ENCODE peak calls at places on chromosomes 6 and 20, in seven cellular contexts. F, P, O, D, U, T and Q are unnamed samples.
A peak's percentile ranks its signal among the peaks of the same experiment; 100 is the strongest.

GRCh38 chr20:6506906-6507305 is 260.6 kb upstream of the BMP2 start:
- DNase-seq in T (no peak), D (no peak), O (no peak), F (no peak), U (no peak), P (no peak), Q (no peak)

GRCh38 chr6:53647437-53648094 is 18.0 kb downstream of the KLHL31 start:
- DNase-seq in O (no peak), D (peak; percentile 67), F (no peak), P (no peak), T (no peak), U (no peak), Q (peak; percentile 65)

GRCh38 chr6:110188791-110189190 is 8.6 kb downstream of the CDC40 start:
- DNase-seq in D (no peak), F (no peak), U (no peak), T (no peak), P (no peak), O (no peak), Q (no peak)

GRCh38 chr20:43511879-43512278 is 4.4 kb downstream of the L3MBTL1 start:
- DNase-seq in T (no peak), U (no peak), D (no peak), O (no peak), F (no peak), P (no peak), Q (no peak)

GRCh38 chr6:33762713-33763112 is 16.0 kb upstream of the IP6K3 start:
- DNase-seq in D (no peak), P (no peak), U (no peak), T (no peak), F (no peak), O (no peak), Q (no peak)

GRCh38 chr6:34793877-34794276 is 2.0 kb downstream of the BLTP3A start:
- DNase-seq in O (no peak), U (no peak), D (no peak), P (no peak), T (no peak), F (no peak), Q (no peak)

GRCh38 chr6:19536838-19537237 is 300.3 kb upstream of the ID4 start:
- DNase-seq in O (no peak), F (no peak), U (no peak), D (no peak), T (no peak), P (no peak), Q (no peak)

GRCh38 chr6:74368746-74369145 is 672.7 kb downstream of the CD109 start:
- DNase-seq in U (no peak), F (no peak), D (no peak), O (no peak), P (no peak), T (no peak), Q (no peak)

GRCh38 chr20:36607586-36608387 is 2.2 kb downstream of the RAB5IF start:
- DNase-seq in D (no peak), P (no peak), O (no peak), F (no peak), U (no peak), T (no peak), Q (no peak)

GRCh38 chr20:39893013-39893685 is 795.9 kb downstream of the MAFB start:
- DNase-seq in U (peak; percentile 88), D (no peak), T (no peak), F (no peak), P (no peak), O (no peak), Q (no peak)

GRCh38 chr6:13131935-13132661 is 196.2 kb downstream of the TBC1D7 start:
- DNase-seq in F (no peak), O (no peak), P (no peak), D (no peak), T (no peak), U (no peak), Q (no peak)

GRCh38 chr6:21381336-21381963 is 212.1 kb upstream of the SOX4 start:
- DNase-seq in O (no peak), D (no peak), P (no peak), U (no peak), F (no peak), T (peak; percentile 43), Q (no peak)

GRCh38 chr6:144216668-144217218 is 66.4 kb downstream of the STX11 start:
- DNase-seq in O (no peak), D (no peak), U (no peak), P (no peak), F (no peak), T (no peak), Q (no peak)

GRCh38 chr20:2292711-2293110 is 3.1 kb upstream of the TGM3 start:
- DNase-seq in O (no peak), T (peak; percentile 49), P (no peak), D (no peak), U (no peak), F (no peak), Q (no peak)

GRCh38 chr20:62723351-62723750 is 14.7 kb downstream of the NTSR1 start:
- DNase-seq in U (peak; percentile 80), F (no peak), O (no peak), P (no peak), T (no peak), D (no peak), Q (no peak)

GRCh38 chr6:166567107-166567506 is 19.4 kb downstream of the RAMACL start:
- DNase-seq in F (no peak), O (no peak), U (peak; percentile 73), P (no peak), D (no peak), T (no peak), Q (no peak)

GRCh38 chr6:12081776-12082175 is 69.7 kb downstream of the HIVEP1 start:
- DNase-seq in U (no peak), F (no peak), P (no peak), D (no peak), T (no peak), O (no peak), Q (no peak)

GRCh38 chr6:150030611-150031010 is 5.3 kb upstream of the RAET1L start:
- DNase-seq in U (no peak), P (no peak), F (no peak), T (no peak), O (no peak), D (no peak), Q (no peak)

GRCh38 chr6:150029749-150030148 is 4.4 kb upstream of the RAET1L start:
- DNase-seq in P (no peak), O (no peak), D (no peak), F (no peak), U (no peak), T (no peak), Q (no peak)

GRCh38 chr6:150027806-150028565 is 2.7 kb upstream of the RAET1L start:
- DNase-seq in F (no peak), T (no peak), D (no peak), O (no peak), P (no peak), U (no peak), Q (no peak)

GRCh38 chr6:150028799-150029198 is 3.5 kb upstream of the RAET1L start:
- DNase-seq in O (no peak), P (no peak), U (no peak), T (no peak), F (no peak), D (no peak), Q (no peak)

GRCh38 chr6:150029276-150029675 is 3.9 kb upstream of the RAET1L start:
- DNase-seq in D (no peak), O (no peak), U (no peak), P (no peak), F (no peak), T (no peak), Q (no peak)
- H3K27me3 ChIP-seq in D (peaks cover 15% of the 10 kb centered on the region), O (no peaks in the 10 kb centered on the region), U (peaks cover 43% of the 10 kb centered on the region), P (peaks cover 8% of the 10 kb centered on the region), F (no peaks in the 10 kb centered on the region), T (no peaks in the 10 kb centered on the region), Q (no peaks in the 10 kb centered on the region)

DNA sequence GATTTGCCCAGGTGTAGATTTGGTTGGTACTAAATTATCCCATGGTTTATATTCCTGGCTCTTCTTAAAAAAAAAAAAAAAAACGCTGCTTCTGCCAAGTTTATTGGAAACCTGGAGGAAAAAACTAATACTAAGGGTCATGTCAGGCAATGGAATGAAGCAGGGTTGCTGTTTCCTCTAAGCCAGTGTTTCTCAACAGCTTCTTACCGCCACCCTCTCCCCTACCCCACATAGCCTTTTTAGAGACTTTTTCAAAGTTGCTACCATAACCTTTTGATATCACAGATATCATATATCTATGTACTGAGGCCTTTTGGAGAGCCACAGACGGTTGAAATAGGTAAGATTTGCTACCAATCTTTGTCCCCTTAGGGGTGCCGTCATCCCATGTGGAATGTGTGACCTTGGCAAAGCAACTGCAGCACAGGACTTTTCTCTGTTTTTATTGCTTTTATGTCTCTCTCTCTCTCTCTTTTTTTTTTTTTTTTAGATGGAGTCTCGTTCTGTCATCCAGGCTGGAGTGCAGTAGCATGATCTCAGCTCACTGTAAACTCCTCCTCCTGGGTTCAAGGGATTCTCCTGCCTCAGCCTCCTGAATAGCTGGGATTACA is 35.0 kb downstream of the SYTL3 start:
- DNase-seq in P (no peak), T (peak; percentile 19), O (no peak), D (no peak), F (no peak), U (no peak), Q (peak; percentile 36)
- H3K4me3 ChIP-seq in P (no peak overlapping the region), T (no peak overlapping the region), O (no peak overlapping the region), D (no peak overlapping the region), F (no peak overlapping the region), U (no peak overlapping the region), Q (no peak overlapping the region)

GRCh38 chr6:107763959-107764358 is 60.2 kb downstream of the SCML4 start:
- DNase-seq in T (no peak), U (no peak), P (no peak), F (no peak), O (no peak), D (no peak), Q (no peak)

GRCh38 chr6:107767637-107768036 is 56.5 kb downstream of the SCML4 start:
- DNase-seq in O (no peak), P (no peak), U (no peak), D (no peak), F (no peak), T (no peak), Q (no peak)

GRCh38 chr6:107768044-107768443 is 56.1 kb downstream of the SCML4 start:
- DNase-seq in T (no peak), O (no peak), F (no peak), U (no peak), D (no peak), P (no peak), Q (no peak)

GRCh38 chr6:107764684-107765460 is 59.2 kb downstream of the SCML4 start:
- DNase-seq in T (no peak), F (no peak), U (no peak), D (no peak), P (no peak), O (no peak), Q (no peak)

GRCh38 chr6:107769053-107769658 is 55.0 kb downstream of the SCML4 start:
- DNase-seq in F (no peak), O (no peak), D (no peak), U (peak; percentile 23), P (no peak), T (no peak), Q (no peak)
- H3K27me3 ChIP-seq in F (no peaks in the 10 kb centered on the region), O (no peaks in the 10 kb centered on the region), D (peaks cover 8% of the 10 kb centered on the region), U (no peaks in the 10 kb centered on the region), P (no peaks in the 10 kb centered on the region), T (no peaks in the 10 kb centered on the region), Q (no peaks in the 10 kb centered on the region)

DNA sequence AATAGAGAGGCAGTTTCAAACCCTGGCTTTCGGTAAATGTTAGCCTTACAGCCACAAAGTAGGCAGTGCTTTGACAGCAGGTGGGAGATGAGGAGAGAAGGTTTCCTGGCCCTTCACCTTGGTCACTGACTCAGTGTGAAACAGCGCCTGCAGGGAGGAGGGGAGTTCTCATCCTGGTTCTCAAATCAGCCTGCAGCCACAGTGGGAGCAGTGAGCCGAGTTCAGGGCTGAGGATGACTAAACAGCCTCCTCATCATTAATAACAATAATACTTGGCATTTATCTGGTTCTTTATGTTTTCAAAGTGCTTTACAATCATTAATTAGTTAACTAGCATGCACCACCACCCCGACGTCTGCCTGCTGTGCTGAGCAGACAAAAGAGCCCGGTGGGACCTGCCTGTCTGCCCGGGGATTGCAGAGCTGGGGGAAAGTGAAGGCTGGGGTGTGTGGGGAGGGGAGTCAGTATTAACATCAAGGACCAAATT is 59.6 kb downstream of the PRDM1 start:
- DNase-seq in T (no peak), P (no peak), O (no peak), F (no peak), U (no peak), D (no peak), Q (no peak)
- H3K4me3 ChIP-seq in T (no peak overlapping the region), P (no peak overlapping the region), O (no peak overlapping the region), F (no peak overlapping the region), U (no peak overlapping the region), D (no peak overlapping the region), Q (no peak overlapping the region)